ENCODE peak calls at places on chromosomes 5 and 9, in five cellular contexts. One of them, this sample, is unnamed.

GRCh38 chr5:72380491-72381274 is 60.5 kb downstream of the PTCD2 start:
- DNase-seq in lower leg skin: no peak
- DNase-seq in fibroblast of pulmonary artery: no peak
- DNase-seq in heart right ventricle: no peak
- DNase-seq in retinal pigment epithelial cell: no peak
- DNase-seq in this sample: peak; percentile 29

GRCh38 chr5:112097768-112098167 is 321.3 kb downstream of the EPB41L4A start:
- DNase-seq in lower leg skin: no peak
- DNase-seq in fibroblast of pulmonary artery: peak; percentile 13
- DNase-seq in heart right ventricle: no peak
- DNase-seq in retinal pigment epithelial cell: no peak
- DNase-seq in this sample: no peak

GRCh38 chr9:114850871-114851270 is 45.0 kb upstream of the TNFSF15 start:
- DNase-seq in lower leg skin: no peak
- DNase-seq in fibroblast of pulmonary artery: peak; percentile 36
- DNase-seq in heart right ventricle: no peak
- DNase-seq in retinal pigment epithelial cell: no peak
- DNase-seq in this sample: no peak

GRCh38 chr5:96687812-96688453 is 25.8 kb downstream of the CAST start:
- DNase-seq in lower leg skin: no peak
- DNase-seq in fibroblast of pulmonary artery: peak; percentile 80
- DNase-seq in heart right ventricle: no peak
- DNase-seq in retinal pigment epithelial cell: peak; percentile 18
- DNase-seq in this sample: peak; percentile 15

GRCh38 chr5:179406031-179406681 is 60.9 kb upstream of the ADAMTS2 start:
- DNase-seq in lower leg skin: no peak
- DNase-seq in fibroblast of pulmonary artery: peak; percentile 24
- DNase-seq in heart right ventricle: no peak
- DNase-seq in retinal pigment epithelial cell: no peak
- DNase-seq in this sample: no peak

GRCh38 chr9:95494022-95494415 is 22.8 kb downstream of the PTCH1 start:
- DNase-seq in lower leg skin: no peak
- DNase-seq in fibroblast of pulmonary artery: no peak
- DNase-seq in heart right ventricle: no peak
- DNase-seq in retinal pigment epithelial cell: no peak
- DNase-seq in this sample: peak; percentile 61

GRCh38 chr5:175692235-175692995 is 34.5 kb downstream of the HRH2 start:
- DNase-seq in lower leg skin: no peak
- DNase-seq in fibroblast of pulmonary artery: no peak
- DNase-seq in heart right ventricle: no peak
- DNase-seq in retinal pigment epithelial cell: no peak
- DNase-seq in this sample: no peak

GRCh38 chr9:23322392-23322791 is 503.6 kb downstream of the ELAVL2 start:
- DNase-seq in lower leg skin: no peak
- DNase-seq in fibroblast of pulmonary artery: no peak
- DNase-seq in heart right ventricle: no peak
- DNase-seq in retinal pigment epithelial cell: no peak
- DNase-seq in this sample: no peak

GRCh38 chr9:134730011-134730760 is 88.6 kb downstream of the COL5A1 start:
- DNase-seq in lower leg skin: no peak
- DNase-seq in fibroblast of pulmonary artery: no peak
- DNase-seq in heart right ventricle: peak; percentile 42
- DNase-seq in retinal pigment epithelial cell: no peak
- DNase-seq in this sample: no peak

GRCh38 chr9:27117489-27118135 is 8.6 kb downstream of the TEK start:
- DNase-seq in lower leg skin: peak; percentile 63
- DNase-seq in fibroblast of pulmonary artery: peak; percentile 88
- DNase-seq in heart right ventricle: peak; percentile 82
- DNase-seq in retinal pigment epithelial cell: no peak
- DNase-seq in this sample: no peak

DNA sequence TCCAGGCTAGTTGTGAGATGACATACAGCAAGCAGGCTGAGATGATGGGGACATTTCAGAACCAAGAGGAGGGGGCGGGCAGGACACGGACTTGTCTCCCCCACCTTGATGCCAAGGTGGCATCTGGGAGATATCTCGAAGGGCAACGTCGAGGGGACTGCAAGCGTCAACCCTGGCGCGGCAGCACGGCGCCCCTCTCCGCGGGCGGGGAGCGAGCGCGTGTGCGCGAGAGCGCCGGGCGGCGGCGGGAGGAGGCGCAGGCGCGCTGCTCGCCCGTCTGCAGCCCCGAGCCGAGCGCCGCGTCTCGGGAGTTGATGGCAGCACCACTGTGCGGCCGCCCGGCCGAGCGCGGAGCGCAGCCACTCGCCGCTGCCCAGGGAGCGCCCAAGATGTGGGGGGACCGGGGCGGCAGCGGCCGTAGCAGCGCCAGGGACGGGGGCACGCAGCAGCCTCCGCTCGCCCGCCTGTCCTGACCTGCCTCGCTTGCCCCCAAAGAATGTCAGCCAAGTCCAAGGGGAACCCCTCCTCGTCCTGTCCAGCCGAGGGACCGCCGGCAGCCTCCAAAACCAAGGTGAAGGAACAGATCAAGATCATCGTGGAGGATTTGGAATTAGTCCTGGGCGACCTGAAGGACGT is at the start of gene PRR16:
- DNase-seq in lower leg skin: no peak
- DNase-seq in fibroblast of pulmonary artery: peak; percentile 64
- DNase-seq in heart right ventricle: peak; percentile 35
- DNase-seq in retinal pigment epithelial cell: no peak
- DNase-seq in this sample: peak; percentile 49
- H3K4me3 ChIP-seq in lower leg skin: peak within 1 kb of the TSS; percentile 54
- H3K4me3 ChIP-seq in fibroblast of pulmonary artery: peak within 1 kb of the TSS; percentile 72
- H3K4me3 ChIP-seq in heart right ventricle: peak within 1 kb of the TSS; percentile 85
- H3K4me3 ChIP-seq in retinal pigment epithelial cell: peak within 1 kb of the TSS; percentile 71
- H3K4me3 ChIP-seq in this sample: peak within 1 kb of the TSS; percentile 48

GRCh38 chr5:132385321-132386105 is 16.0 kb downstream of the SLC22A5 start:
- DNase-seq in lower leg skin: no peak
- DNase-seq in fibroblast of pulmonary artery: peak; percentile 75
- DNase-seq in heart right ventricle: peak; percentile 65
- DNase-seq in retinal pigment epithelial cell: no peak
- DNase-seq in this sample: peak; percentile 41
- TF ChIP-seq CTCF in lower leg skin: no peak
- TF ChIP-seq CTCF in fibroblast of pulmonary artery: peak; percentile 68
- TF ChIP-seq CTCF in heart right ventricle: peak; percentile 80
- TF ChIP-seq CTCF in retinal pigment epithelial cell: peak; percentile 79
- TF ChIP-seq CTCF in this sample: peak; percentile 78

DNA sequence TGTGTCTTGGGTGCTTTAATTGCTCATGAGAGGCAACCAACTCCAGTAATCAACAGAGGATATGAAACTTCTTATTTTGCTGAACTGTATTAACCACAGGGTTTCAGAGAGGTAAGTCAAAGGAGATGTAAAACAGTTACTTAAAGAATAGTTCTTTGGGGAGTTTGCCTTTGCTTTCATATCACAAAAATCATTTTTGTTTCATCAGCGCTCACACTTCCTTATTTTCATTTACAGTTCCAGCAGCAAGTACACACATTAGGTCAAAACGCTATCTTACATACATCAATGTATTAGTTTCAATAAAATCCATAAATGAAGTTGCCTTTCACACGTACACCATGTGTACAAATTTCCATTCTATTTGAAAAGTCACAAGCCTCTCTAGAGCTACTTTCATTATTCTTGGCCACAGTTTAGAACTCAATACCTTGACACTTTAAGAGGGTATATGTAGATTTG is 50.1 kb downstream of the ST8SIA4 start:
- DNase-seq in lower leg skin: no peak
- DNase-seq in fibroblast of pulmonary artery: no peak
- DNase-seq in heart right ventricle: no peak
- DNase-seq in retinal pigment epithelial cell: no peak
- DNase-seq in this sample: peak; percentile 75
- H3K4me3 ChIP-seq in lower leg skin: no peak overlapping the region
- H3K4me3 ChIP-seq in fibroblast of pulmonary artery: no peak overlapping the region
- H3K4me3 ChIP-seq in heart right ventricle: no peak overlapping the region
- H3K4me3 ChIP-seq in retinal pigment epithelial cell: no peak overlapping the region
- H3K4me3 ChIP-seq in this sample: peak overlapping the region; percentile 16

GRCh38 chr5:2391566-2391965 is 359.9 kb downstream of the IRX2 start:
- DNase-seq in lower leg skin: no peak
- DNase-seq in fibroblast of pulmonary artery: no peak
- DNase-seq in heart right ventricle: no peak
- DNase-seq in retinal pigment epithelial cell: no peak
- DNase-seq in this sample: no peak
- TF ChIP-seq CTCF in lower leg skin: no peak
- TF ChIP-seq CTCF in fibroblast of pulmonary artery: no peak
- TF ChIP-seq CTCF in heart right ventricle: no peak
- TF ChIP-seq CTCF in retinal pigment epithelial cell: no peak
- TF ChIP-seq CTCF in this sample: no peak

GRCh38 chr5:143708672-143709071 is 103.3 kb upstream of the HMHB1 start:
- DNase-seq in lower leg skin: no peak
- DNase-seq in fibroblast of pulmonary artery: no peak
- DNase-seq in heart right ventricle: no peak
- DNase-seq in retinal pigment epithelial cell: no peak
- DNase-seq in this sample: no peak
- H3K4me3 ChIP-seq in lower leg skin: no peak overlapping the region
- H3K4me3 ChIP-seq in fibroblast of pulmonary artery: no peak overlapping the region
- H3K4me3 ChIP-seq in heart right ventricle: no peak overlapping the region
- H3K4me3 ChIP-seq in retinal pigment epithelial cell: no peak overlapping the region
- H3K4me3 ChIP-seq in this sample: no peak overlapping the region

DNA sequence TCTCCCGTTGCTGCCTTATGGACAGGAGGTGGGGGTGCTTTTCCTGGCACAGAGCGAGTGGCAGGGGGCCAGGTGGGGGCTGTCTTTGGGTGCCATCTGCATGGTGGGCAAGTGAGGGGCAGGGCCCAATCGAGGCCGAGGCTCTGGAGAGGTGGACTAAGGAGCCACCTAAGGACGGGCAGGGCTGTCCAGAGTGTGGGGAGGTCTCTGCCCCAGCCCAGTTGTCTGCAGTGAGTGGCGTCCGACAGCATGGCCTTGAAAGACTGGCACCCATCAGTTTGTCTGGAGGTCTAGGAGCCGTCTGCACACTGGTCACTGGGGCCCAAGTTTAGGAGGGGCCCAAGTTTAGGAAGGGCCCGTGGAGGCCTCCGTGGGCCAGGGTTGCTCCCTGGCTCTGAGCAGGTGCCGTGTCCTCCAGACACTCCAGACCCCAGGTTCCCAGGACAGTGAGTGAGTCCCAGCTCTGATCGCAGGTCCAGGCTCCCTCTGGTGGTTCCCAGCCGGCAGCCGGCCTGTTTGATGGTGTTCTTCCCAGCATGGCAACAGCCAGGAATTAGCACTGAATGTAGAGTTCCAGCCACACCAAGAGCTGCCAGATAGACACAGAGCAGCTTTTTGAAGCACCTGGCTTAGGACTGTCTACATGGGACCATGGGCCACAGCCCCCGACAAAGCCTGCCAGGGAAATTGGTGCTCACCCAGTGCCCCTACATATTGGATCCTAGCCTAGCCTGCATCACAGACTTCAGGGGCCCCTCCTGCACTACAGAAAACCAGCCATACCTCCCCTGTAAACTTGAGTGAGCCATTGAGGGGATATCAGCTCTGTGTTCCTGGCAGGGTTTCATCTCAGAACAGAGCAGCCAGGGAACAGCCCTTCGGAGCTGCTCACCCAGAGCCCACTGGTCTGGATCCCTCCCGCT is 120.9 kb downstream of the WNK2 start:
- DNase-seq in lower leg skin: peak; percentile 40
- DNase-seq in fibroblast of pulmonary artery: peak; percentile 55
- DNase-seq in heart right ventricle: peak; percentile 65
- DNase-seq in retinal pigment epithelial cell: no peak
- DNase-seq in this sample: no peak
- TF ChIP-seq CTCF in lower leg skin: no peak
- TF ChIP-seq CTCF in fibroblast of pulmonary artery: peak; percentile 79
- TF ChIP-seq CTCF in heart right ventricle: peak; percentile 61
- TF ChIP-seq CTCF in retinal pigment epithelial cell: peak; percentile 90
- TF ChIP-seq CTCF in this sample: peak; percentile 61

DNA sequence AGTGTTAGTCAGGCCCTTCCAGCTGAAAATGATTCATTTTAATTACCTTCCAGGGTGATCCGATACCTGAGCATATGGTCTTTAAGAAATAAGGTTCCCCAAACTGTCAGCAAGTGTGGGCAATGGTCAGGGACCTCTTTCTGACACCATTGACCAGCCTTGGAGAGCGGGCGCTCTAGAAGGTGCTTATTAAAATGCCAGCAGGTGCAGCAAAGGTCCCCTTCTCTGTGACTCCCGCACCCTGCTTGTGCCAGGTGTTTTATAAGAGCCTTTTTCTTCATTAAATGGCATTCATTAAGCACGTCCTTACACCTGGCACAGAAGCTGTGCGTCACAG is 85.3 kb downstream of the MVB12B start:
- DNase-seq in lower leg skin: no peak
- DNase-seq in fibroblast of pulmonary artery: no peak
- DNase-seq in heart right ventricle: no peak
- DNase-seq in retinal pigment epithelial cell: no peak
- DNase-seq in this sample: no peak
- H3K4me3 ChIP-seq in lower leg skin: no peak overlapping the region
- H3K4me3 ChIP-seq in fibroblast of pulmonary artery: no peak overlapping the region
- H3K4me3 ChIP-seq in heart right ventricle: no peak overlapping the region
- H3K4me3 ChIP-seq in retinal pigment epithelial cell: no peak overlapping the region
- H3K4me3 ChIP-seq in this sample: peak overlapping the region; percentile 2

DNA sequence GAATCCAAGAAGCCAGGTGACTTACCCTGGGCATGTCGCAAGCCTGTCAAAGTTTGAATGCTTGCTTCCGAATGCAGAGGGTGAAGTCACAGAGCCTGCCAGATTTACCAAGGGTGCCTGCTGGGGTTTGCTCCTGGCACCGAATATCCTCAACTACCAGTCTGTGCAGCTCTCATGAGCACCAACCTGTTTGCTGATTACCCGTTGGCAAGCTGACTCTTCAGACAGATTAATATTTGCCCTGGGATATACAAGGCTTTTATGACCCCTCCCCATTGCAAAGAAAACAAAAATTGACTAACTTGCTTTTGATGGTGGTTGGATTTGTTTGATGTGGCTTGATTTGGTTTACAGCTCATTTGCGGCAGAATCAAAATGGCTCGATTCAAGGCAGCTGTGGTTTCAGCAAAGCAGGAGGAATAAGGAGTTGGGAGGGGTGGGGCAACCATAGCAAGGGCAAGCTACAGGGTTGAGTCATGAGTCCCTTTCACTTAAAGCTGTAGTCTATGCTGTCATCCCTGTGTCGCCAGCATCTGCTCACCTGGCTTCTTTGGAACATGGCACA is 82.3 kb upstream of the AGXT2 start:
- DNase-seq in lower leg skin: peak; percentile 56
- DNase-seq in fibroblast of pulmonary artery: no peak
- DNase-seq in heart right ventricle: no peak
- DNase-seq in retinal pigment epithelial cell: no peak
- DNase-seq in this sample: no peak
- TF ChIP-seq CTCF in lower leg skin: no peak
- TF ChIP-seq CTCF in fibroblast of pulmonary artery: no peak
- TF ChIP-seq CTCF in heart right ventricle: no peak
- TF ChIP-seq CTCF in retinal pigment epithelial cell: no peak
- TF ChIP-seq CTCF in this sample: no peak

GRCh38 chr9:77883846-77884771 is 147.5 kb downstream of the GNAQ start:
- DNase-seq in lower leg skin: no peak
- DNase-seq in fibroblast of pulmonary artery: peak; percentile 51
- DNase-seq in heart right ventricle: no peak
- DNase-seq in retinal pigment epithelial cell: no peak
- DNase-seq in this sample: no peak
- H3K4me3 ChIP-seq in lower leg skin: no peak overlapping the region
- H3K4me3 ChIP-seq in fibroblast of pulmonary artery: no peak overlapping the region
- H3K4me3 ChIP-seq in heart right ventricle: no peak overlapping the region
- H3K4me3 ChIP-seq in retinal pigment epithelial cell: no peak overlapping the region
- H3K4me3 ChIP-seq in this sample: no peak overlapping the region

This sample was measured in GM06990.